ENCODE peak calls at places on chromosomes 2 and 18, in four cellular contexts. One of them, this sample, is unnamed.

GRCh38 chr2:110678457-110679336 is 834 bp upstream of the BUB1 start:
- DNase-seq in cardiac fibroblast: peak; percentile 20
- DNase-seq in brain microvascular endothelial cell: no peak
- DNase-seq in A549: peak; percentile 21
- DNase-seq in this sample: peak; percentile 52

GRCh38 chr18:76584414-76585310 is 89.6 kb upstream of the ZNF516 start:
- DNase-seq in cardiac fibroblast: no peak
- DNase-seq in brain microvascular endothelial cell: no peak
- DNase-seq in A549: no peak
- DNase-seq in this sample: no peak

GRCh38 chr2:113858764-113859163 is 31.1 kb upstream of the ACTR3 start:
- DNase-seq in cardiac fibroblast: peak; percentile 87
- DNase-seq in brain microvascular endothelial cell: peak; percentile 84
- DNase-seq in A549: peak; percentile 20
- DNase-seq in this sample: peak; percentile 92

GRCh38 chr2:96985181-96985580 is 1.2 kb downstream of the FAM178B start:
- DNase-seq in cardiac fibroblast: no peak
- DNase-seq in brain microvascular endothelial cell: no peak
- DNase-seq in A549: no peak
- DNase-seq in this sample: no peak

GRCh38 chr2:127811397-127811860 is 458 bp upstream of the WDR33 start:
- DNase-seq in cardiac fibroblast: no peak
- DNase-seq in brain microvascular endothelial cell: no peak
- DNase-seq in A549: peak; percentile 29
- DNase-seq in this sample: no peak

GRCh38 chr18:78546281-78546680 is 433.3 kb upstream of the SALL3 start:
- DNase-seq in cardiac fibroblast: no peak
- DNase-seq in brain microvascular endothelial cell: no peak
- DNase-seq in A549: no peak
- DNase-seq in this sample: no peak

GRCh38 chr18:76569644-76570415 is 74.8 kb upstream of the ZNF516 start:
- DNase-seq in cardiac fibroblast: no peak
- DNase-seq in brain microvascular endothelial cell: no peak
- DNase-seq in A549: no peak
- DNase-seq in this sample: no peak

GRCh38 chr2:226001716-226002115 is 602.2 kb downstream of the NYAP2 start:
- DNase-seq in cardiac fibroblast: peak; percentile 45
- DNase-seq in brain microvascular endothelial cell: no peak
- DNase-seq in A549: no peak
- DNase-seq in this sample: peak; percentile 53

GRCh38 chr18:47999801-48000248 is 69.4 kb upstream of the SMAD2 start:
- DNase-seq in cardiac fibroblast: no peak
- DNase-seq in brain microvascular endothelial cell: no peak
- DNase-seq in A549: no peak
- DNase-seq in this sample: no peak

GRCh38 chr2:239870863-239871262 is 154.3 kb downstream of the NDUFA10 start:
- DNase-seq in cardiac fibroblast: no peak
- DNase-seq in brain microvascular endothelial cell: no peak
- DNase-seq in A549: no peak
- DNase-seq in this sample: no peak

GRCh38 chr18:61637905-61638304 is 254.9 kb downstream of the RNF152 start:
- DNase-seq in cardiac fibroblast: no peak
- DNase-seq in brain microvascular endothelial cell: no peak
- DNase-seq in A549: no peak
- DNase-seq in this sample: no peak

GRCh38 chr2:173151671-173152398 is 76.2 kb downstream of the MAP3K20 start:
- DNase-seq in cardiac fibroblast: peak; percentile 89
- DNase-seq in brain microvascular endothelial cell: peak; percentile 61
- DNase-seq in A549: no peak
- DNase-seq in this sample: peak; percentile 78

GRCh38 chr2:173793649-173794565 is 171.3 kb downstream of the SP3 start:
- DNase-seq in cardiac fibroblast: no peak
- DNase-seq in brain microvascular endothelial cell: no peak
- DNase-seq in A549: no peak
- DNase-seq in this sample: no peak

GRCh38 chr2:10028407-10028987 is 14.9 kb upstream of the KLF11 start:
- DNase-seq in cardiac fibroblast: no peak
- DNase-seq in brain microvascular endothelial cell: no peak
- DNase-seq in A549: no peak
- DNase-seq in this sample: no peak

DNA sequence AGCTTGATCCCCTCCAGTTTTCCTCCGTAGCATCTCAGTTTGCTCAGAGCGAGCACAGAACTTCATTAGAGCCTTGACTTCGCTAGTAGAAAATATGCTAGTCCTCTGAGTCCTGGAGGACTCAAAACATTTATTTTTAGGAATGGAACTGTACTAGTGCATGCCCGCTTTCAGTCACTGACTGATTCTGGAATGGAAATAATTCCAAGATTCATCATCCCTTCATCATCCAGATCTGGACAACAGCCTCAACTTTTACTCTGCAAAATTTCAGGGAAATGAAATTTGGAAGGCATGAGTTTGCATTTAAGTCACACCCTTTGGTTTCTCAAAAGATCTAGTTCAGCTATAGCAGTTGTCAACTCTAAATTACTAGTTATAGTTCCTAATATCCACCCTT is 304.6 kb downstream of the XIRP2 start:
- DNase-seq in cardiac fibroblast: peak; percentile 70
- DNase-seq in brain microvascular endothelial cell: no peak
- DNase-seq in A549: no peak
- DNase-seq in this sample: peak; percentile 67
- H3K4me3 ChIP-seq in cardiac fibroblast: no peak overlapping the region
- H3K4me3 ChIP-seq in brain microvascular endothelial cell: no peak overlapping the region
- H3K4me3 ChIP-seq in A549: no peak overlapping the region
- H3K4me3 ChIP-seq in this sample: no peak overlapping the region

DNA sequence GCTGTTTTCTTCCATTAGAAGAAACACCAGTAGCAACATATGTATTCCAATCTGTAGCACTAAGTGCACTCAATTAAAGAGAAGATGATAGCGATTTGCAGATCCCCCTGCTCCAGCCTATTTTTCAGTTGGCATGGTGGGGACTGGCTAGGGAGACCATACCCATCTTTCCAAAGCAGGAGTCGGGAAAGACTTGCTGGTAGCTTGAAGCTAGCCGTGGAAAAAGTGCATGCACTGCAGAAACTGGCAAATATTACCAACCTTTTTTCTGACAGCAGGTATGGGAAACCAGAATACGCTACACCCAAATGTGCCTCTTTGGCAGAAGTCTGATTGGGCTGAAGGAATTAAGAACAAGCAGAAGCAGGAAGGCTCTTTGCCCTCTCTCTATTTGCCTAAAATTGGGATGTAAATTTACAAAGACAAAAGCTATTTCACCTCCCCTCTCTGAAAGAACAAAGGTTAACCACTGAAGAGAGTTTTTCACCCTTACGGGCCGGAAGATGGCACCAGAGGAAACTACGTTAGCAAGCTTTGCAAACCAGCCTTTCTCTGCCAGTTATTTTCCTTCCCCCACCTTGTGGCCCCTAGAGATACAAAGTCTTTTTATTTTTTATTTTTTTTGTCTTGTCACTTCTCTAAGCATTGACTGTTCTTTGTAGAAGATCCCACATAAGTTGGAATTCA is 273.1 kb downstream of the DLGAP1 start:
- DNase-seq in cardiac fibroblast: no peak
- DNase-seq in brain microvascular endothelial cell: no peak
- DNase-seq in A549: no peak
- DNase-seq in this sample: no peak
- TF ChIP-seq CTCF in cardiac fibroblast: no peak
- TF ChIP-seq CTCF in brain microvascular endothelial cell: no peak
- TF ChIP-seq CTCF in A549: peak; percentile 14
- TF ChIP-seq CTCF in this sample: no peak

GRCh38 chr2:143150287-143150686 is 21.1 kb downstream of the ARHGAP15 start:
- DNase-seq in cardiac fibroblast: no peak
- DNase-seq in brain microvascular endothelial cell: no peak
- DNase-seq in A549: no peak
- DNase-seq in this sample: no peak
- H3K4me3 ChIP-seq in cardiac fibroblast: no peak overlapping the region
- H3K4me3 ChIP-seq in brain microvascular endothelial cell: no peak overlapping the region
- H3K4me3 ChIP-seq in A549: no peak overlapping the region
- H3K4me3 ChIP-seq in this sample: no peak overlapping the region

GRCh38 chr2:88212251-88212790 is 42.2 kb downstream of the THNSL2 start:
- DNase-seq in cardiac fibroblast: no peak
- DNase-seq in brain microvascular endothelial cell: no peak
- DNase-seq in A549: no peak
- DNase-seq in this sample: peak; percentile 3
- TF ChIP-seq CTCF in cardiac fibroblast: peak; percentile 19
- TF ChIP-seq CTCF in brain microvascular endothelial cell: peak; percentile 67
- TF ChIP-seq CTCF in A549: peak; percentile 15
- TF ChIP-seq CTCF in this sample: peak; percentile 58

DNA sequence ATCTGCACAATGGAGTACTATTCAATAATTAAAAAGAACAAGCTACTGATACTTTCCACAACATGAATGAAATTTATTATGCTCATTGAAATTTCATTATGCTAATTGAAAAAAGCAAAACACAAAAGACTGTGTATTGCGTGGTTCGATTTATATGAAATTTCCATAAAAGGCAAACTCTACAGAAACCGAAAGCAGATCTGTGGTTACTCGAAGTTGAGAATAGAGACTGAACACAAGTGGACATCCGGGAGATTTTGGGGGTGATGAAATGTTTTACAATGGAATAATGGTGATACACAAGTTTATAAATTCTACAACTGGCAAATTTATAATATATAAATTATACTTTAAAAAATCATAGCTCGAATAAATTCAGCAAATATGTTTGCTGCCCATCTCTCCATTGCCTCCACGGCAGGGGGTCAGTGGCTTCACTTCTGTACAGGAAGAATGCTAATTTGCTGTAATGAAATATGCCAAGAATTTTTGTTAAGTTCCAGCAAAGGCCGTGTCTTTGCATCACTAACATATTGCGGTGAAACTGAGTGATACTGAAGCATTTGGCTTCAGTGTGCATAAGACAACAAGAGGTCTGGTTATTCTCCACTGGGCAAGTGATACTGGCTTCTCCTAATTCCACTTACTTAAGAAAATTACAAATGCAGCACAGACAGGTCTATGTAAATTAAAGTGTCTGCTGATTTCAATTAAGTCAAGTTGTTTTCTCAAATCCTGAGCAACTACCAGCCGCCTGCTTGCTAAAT is 96.7 kb downstream of the TMEM163 start:
- DNase-seq in cardiac fibroblast: no peak
- DNase-seq in brain microvascular endothelial cell: no peak
- DNase-seq in A549: no peak
- DNase-seq in this sample: no peak
- H3K4me3 ChIP-seq in cardiac fibroblast: no peak overlapping the region
- H3K4me3 ChIP-seq in brain microvascular endothelial cell: no peak overlapping the region
- H3K4me3 ChIP-seq in A549: no peak overlapping the region
- H3K4me3 ChIP-seq in this sample: no peak overlapping the region

GRCh38 chr2:201107624-201108023 is 8.3 kb upstream of the CFLAR start:
- DNase-seq in cardiac fibroblast: no peak
- DNase-seq in brain microvascular endothelial cell: no peak
- DNase-seq in A549: no peak
- DNase-seq in this sample: no peak

GRCh38 chr2:201110615-201111014 is 5.3 kb upstream of the CFLAR start:
- DNase-seq in cardiac fibroblast: no peak
- DNase-seq in brain microvascular endothelial cell: no peak
- DNase-seq in A549: no peak
- DNase-seq in this sample: no peak

GRCh38 chr2:201108341-201108740 is 7.6 kb upstream of the CFLAR start:
- DNase-seq in cardiac fibroblast: no peak
- DNase-seq in brain microvascular endothelial cell: no peak
- DNase-seq in A549: no peak
- DNase-seq in this sample: no peak

GRCh38 chr2:201109186-201109585 is 6.8 kb upstream of the CFLAR start:
- DNase-seq in cardiac fibroblast: no peak
- DNase-seq in brain microvascular endothelial cell: no peak
- DNase-seq in A549: no peak
- DNase-seq in this sample: no peak

GRCh38 chr2:201105759-201106158 is 10.2 kb upstream of the CFLAR start:
- DNase-seq in cardiac fibroblast: no peak
- DNase-seq in brain microvascular endothelial cell: no peak
- DNase-seq in A549: no peak
- DNase-seq in this sample: no peak
- TF ChIP-seq CTCF in cardiac fibroblast: no peak
- TF ChIP-seq CTCF in brain microvascular endothelial cell: no peak
- TF ChIP-seq CTCF in A549: no peak
- TF ChIP-seq CTCF in this sample: no peak

DNA sequence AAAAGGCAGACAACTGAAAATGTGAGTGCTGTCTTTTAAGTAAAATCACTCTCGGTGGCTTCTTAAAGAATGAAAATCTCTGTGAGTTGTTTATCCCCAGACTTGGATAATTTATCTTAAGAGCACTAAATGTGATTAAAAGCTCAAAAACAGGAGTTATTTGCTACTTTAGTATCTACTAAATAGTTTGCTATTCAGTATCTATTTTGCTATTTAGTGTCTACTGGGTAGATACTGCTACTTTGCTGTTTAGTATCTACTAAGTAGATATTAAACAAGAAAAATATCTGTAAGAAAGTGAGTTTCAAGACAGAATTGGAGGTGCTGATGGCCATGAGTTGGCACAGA is 1.4 kb upstream of the KCNG3 start:
- DNase-seq in cardiac fibroblast: no peak
- DNase-seq in brain microvascular endothelial cell: no peak
- DNase-seq in A549: no peak
- DNase-seq in this sample: no peak
- H3K4me3 ChIP-seq in cardiac fibroblast: no peak overlapping the region
- H3K4me3 ChIP-seq in brain microvascular endothelial cell: no peak overlapping the region
- H3K4me3 ChIP-seq in A549: no peak overlapping the region
- H3K4me3 ChIP-seq in this sample: no peak overlapping the region

This sample was measured in foreskin fibroblast.